ENCODE peak calls at places on chromosomes 12 and 14, in eight cellular contexts. P, O, H, Q, R, B, F and A are unnamed samples.

GRCh38 chr12:2119266-2119665 is 66.5 kb downstream of the CACNA1C start:
- DNase-seq in P (no peak), O (no peak), H (no peak), Q (peak; percentile 7), R (no peak), B (no peak), F (no peak), A (no peak)

GRCh38 chr14:21868442-21869046 is 194.9 kb upstream of the OR4E1 start:
- DNase-seq in P (peak; percentile 53), O (no peak), H (peak; percentile 50), Q (no peak), R (no peak), B (no peak), F (no peak), A (peak; percentile 10)

GRCh38 chr12:49261726-49262125 is 3.2 kb upstream of the TUBA1C start:
- DNase-seq in P (no peak), O (no peak), H (no peak), Q (no peak), R (no peak), B (no peak), F (no peak), A (no peak)

GRCh38 chr12:40015360-40015759 is 90.5 kb downstream of the SLC2A13 start:
- DNase-seq in P (no peak), O (no peak), H (no peak), Q (no peak), R (no peak), B (no peak), F (no peak), A (no peak)

GRCh38 chr14:90299408-90299807 is 32.3 kb downstream of the NRDE2 start:
- DNase-seq in P (no peak), O (peak; percentile 56), H (no peak), Q (no peak), R (no peak), B (peak; percentile 66), F (no peak), A (no peak)

GRCh38 chr12:96585977-96586376 is 96.6 kb downstream of the CFAP54 start:
- DNase-seq in P (no peak), O (no peak), H (peak; percentile 19), Q (no peak), R (no peak), B (no peak), F (no peak), A (no peak)

GRCh38 chr12:97177482-97177881 is 270.4 kb downstream of the NEDD1 start:
- DNase-seq in P (no peak), O (no peak), H (peak; percentile 72), Q (no peak), R (no peak), B (no peak), F (no peak), A (no peak)

GRCh38 chr12:28484157-28484556 is 293.9 kb downstream of the CCDC91 start:
- DNase-seq in P (no peak), O (no peak), H (no peak), Q (no peak), R (no peak), B (no peak), F (no peak), A (no peak)

GRCh38 chr12:127655691-127656090 is 611.3 kb upstream of the TMEM132C start:
- DNase-seq in P (no peak), O (no peak), H (peak; percentile 83), Q (no peak), R (no peak), B (no peak), F (no peak), A (no peak)

GRCh38 chr12:752673-753400 is 458 bp downstream of the WNK1 start:
- DNase-seq in P (no peak), O (peak; percentile 57), H (peak; percentile 48), Q (peak; percentile 82), R (no peak), B (peak; percentile 82), F (peak; percentile 36), A (peak; percentile 74)

GRCh38 chr12:110243227-110243626 is 37.8 kb upstream of the ATP2A2 start:
- DNase-seq in P (no peak), O (no peak), H (no peak), Q (no peak), R (no peak), B (no peak), F (no peak), A (no peak)

GRCh38 chr12:60174476-60174875 is 578.6 kb downstream of the SLC16A7 start:
- DNase-seq in P (no peak), O (no peak), H (peak; percentile 42), Q (no peak), R (no peak), B (no peak), F (no peak), A (no peak)

GRCh38 chr14:57293851-57294837 is 25.4 kb downstream of the AP5M1 start:
- DNase-seq in P (no peak), O (no peak), H (peak; percentile 43), Q (no peak), R (no peak), B (no peak), F (no peak), A (no peak)

GRCh38 chr14:69673578-69674305 is 62.3 kb downstream of the SUSD6 start:
- DNase-seq in P (no peak), O (no peak), H (no peak), Q (no peak), R (no peak), B (no peak), F (no peak), A (no peak)

GRCh38 chr12:85784096-85784720 is 52.0 kb downstream of the RASSF9 start:
- DNase-seq in P (no peak), O (no peak), H (no peak), Q (no peak), R (no peak), B (no peak), F (no peak), A (no peak)

GRCh38 chr12:11892065-11892391 is 178.7 kb upstream of the BCL2L14 start:
- DNase-seq in P (no peak), O (no peak), H (no peak), Q (no peak), R (no peak), B (no peak), F (no peak), A (no peak)

GRCh38 chr12:11895421-11896064 is 175.2 kb upstream of the BCL2L14 start:
- DNase-seq in P (no peak), O (no peak), H (no peak), Q (no peak), R (no peak), B (no peak), F (no peak), A (no peak)

GRCh38 chr12:11893998-11894397 is 176.7 kb upstream of the BCL2L14 start:
- DNase-seq in P (no peak), O (no peak), H (no peak), Q (no peak), R (no peak), B (no peak), F (no peak), A (no peak)

GRCh38 chr12:11896530-11896929 is 174.2 kb upstream of the BCL2L14 start:
- DNase-seq in P (no peak), O (no peak), H (no peak), Q (no peak), R (no peak), B (no peak), F (no peak), A (no peak)

GRCh38 chr12:11894890-11895289 is 175.8 kb upstream of the BCL2L14 start:
- DNase-seq in P (no peak), O (no peak), H (no peak), Q (no peak), R (no peak), B (no peak), F (no peak), A (no peak)
- H3K4me3 ChIP-seq in P (no peak overlapping the region), O (no peak overlapping the region), H (no peak overlapping the region), Q (no peak overlapping the region), R (no peak overlapping the region), B (no peak overlapping the region), F (no peak overlapping the region), A (no peak overlapping the region)

GRCh38 chr12:111753144-111753881 is 13.4 kb upstream of the ALDH2 start:
- DNase-seq in P (no peak), O (peak; percentile 61), H (peak; percentile 32), Q (peak; percentile 90), R (no peak), B (peak; percentile 75), F (no peak), A (no peak)
- TF ChIP-seq CTCF in P (no peak), O (peak; percentile 88), H (peak; percentile 73), Q (peak; percentile 53), R (peak; percentile 69), B (peak; percentile 92), F (no peak), A (peak; percentile 87)

DNA sequence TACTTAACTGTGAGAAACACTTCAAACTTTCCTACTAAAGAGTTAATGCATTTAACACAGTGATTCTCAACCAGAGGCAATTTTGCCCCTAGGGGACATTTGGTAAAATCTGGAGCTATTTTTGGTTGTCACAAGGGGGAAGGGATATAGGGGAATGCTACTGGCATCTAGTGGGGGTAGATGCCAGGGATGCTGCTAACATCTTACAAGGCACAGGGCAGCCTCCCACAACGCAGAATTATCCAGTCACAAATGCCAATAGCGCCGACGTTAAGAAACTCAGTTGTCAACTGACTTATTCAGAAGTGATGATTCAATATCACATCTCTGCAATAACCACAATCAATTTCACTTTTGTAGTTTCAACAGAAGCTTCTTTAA is 2.0 kb downstream of the EEA1 start:
- DNase-seq in P (no peak), O (no peak), H (peak; percentile 30), Q (no peak), R (no peak), B (no peak), F (peak; percentile 58), A (no peak)
- H3K4me3 ChIP-seq in P (no peak overlapping the region), O (peak overlapping the region; percentile 90), H (peak overlapping the region; percentile 75), Q (peak overlapping the region; percentile 88), R (peak overlapping the region; percentile 77), B (peak overlapping the region; percentile 68), F (no peak overlapping the region), A (peak overlapping the region; percentile 81)

GRCh38 chr14:23174785-23175184 is 8.7 kb downstream of the SLC7A8 start:
- DNase-seq in P (no peak), O (no peak), H (no peak), Q (no peak), R (no peak), B (no peak), F (no peak), A (no peak)

GRCh38 chr14:23175823-23176222 is 7.6 kb downstream of the SLC7A8 start:
- DNase-seq in P (no peak), O (no peak), H (peak; percentile 11), Q (no peak), R (no peak), B (no peak), F (no peak), A (no peak)

GRCh38 chr14:23173796-23174195 is 9.7 kb downstream of the SLC7A8 start:
- DNase-seq in P (no peak), O (no peak), H (no peak), Q (no peak), R (no peak), B (no peak), F (no peak), A (no peak)

GRCh38 chr14:23173039-23173438 is 10.4 kb downstream of the SLC7A8 start:
- DNase-seq in P (no peak), O (no peak), H (no peak), Q (no peak), R (no peak), B (no peak), F (no peak), A (no peak)

DNA sequence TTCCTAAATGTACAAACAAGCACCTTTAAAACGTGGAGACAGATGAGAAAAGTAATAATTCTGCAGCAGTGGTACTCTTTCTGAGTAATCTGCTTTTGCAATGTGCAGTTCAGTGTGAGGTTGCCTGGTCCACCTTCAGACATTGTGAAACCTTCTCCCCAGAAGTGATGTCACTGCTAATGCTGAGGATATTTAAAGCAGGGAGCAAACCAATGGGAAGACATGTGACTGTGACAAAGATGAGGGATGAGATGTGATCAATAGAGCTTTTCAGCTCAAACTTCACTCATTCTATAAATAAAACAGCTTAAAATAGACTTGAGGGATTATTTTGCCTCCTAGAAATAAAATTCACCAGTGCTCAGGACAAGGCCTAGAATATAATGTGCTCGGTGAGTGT is 9.2 kb downstream of the SLC7A8 start:
- DNase-seq in P (no peak), O (no peak), H (no peak), Q (no peak), R (no peak), B (no peak), F (no peak), A (no peak)
- TF ChIP-seq CTCF in P (no peak), O (no peak), H (no peak), Q (no peak), R (no peak), B (no peak), F (no peak), A (no peak)